ENCODE peak calls at places on chromosome 4, in nine cellular contexts. G is right atrium auricular region, K is cardiac muscle cell, N is left ventricle myocardium inferior, H is MM.1S, W is RWPE1, T is transverse colon, S is tibial nerve, L is A549. Q is an unnamed sample.

GRCh38 chr4:129570326-129570725 is 474.4 kb downstream of the C4orf33 start:
- DNase-seq in G (no peak), K (no peak), N (no peak), H (no peak), W (no peak), T (no peak), S (no peak), L (no peak), Q (no peak)

GRCh38 chr4:30952526-30953219 is 232.5 kb downstream of the PCDH7 start:
- DNase-seq in G (no peak), K (no peak), N (no peak), H (no peak), W (peak), T (no peak), S (no peak), L (peak), Q (no peak)

GRCh38 chr4:1327526-1328266 is 19.3 kb upstream of the UVSSA start:
- DNase-seq in G (no peak), K (no peak), N (no peak), H (no peak), W (no peak), T (no peak), S (no peak), L (no peak), Q (no peak)

GRCh38 chr4:143482753-143483362 is 30.6 kb upstream of the SMARCA5 start:
- DNase-seq in G (no peak), K (peak), N (no peak), H (peak), W (peak), T (no peak), S (no peak), L (peak), Q (peak)

GRCh38 chr4:25757452-25757851 is 101.8 kb downstream of the SLC34A2 start:
- DNase-seq in G (no peak), K (no peak), N (no peak), H (no peak), W (no peak), T (no peak), S (no peak), L (no peak), Q (no peak)

GRCh38 chr4:173508386-173509002 is 21.5 kb downstream of the HAND2 start:
- DNase-seq in G (peak), K (no peak), N (no peak), H (no peak), W (no peak), T (no peak), S (no peak), L (no peak), Q (no peak)

GRCh38 chr4:80926891-80927290 is 103.6 kb upstream of the BMP3 start:
- DNase-seq in G (no peak), K (no peak), N (no peak), H (no peak), W (no peak), T (no peak), S (no peak), L (no peak), Q (no peak)

GRCh38 chr4:85209161-85209560 is 242.7 kb upstream of the WDFY3 start:
- DNase-seq in G (no peak), K (peak), N (no peak), H (no peak), W (peak), T (no peak), S (no peak), L (no peak), Q (no peak)

GRCh38 chr4:133839326-133839725 is 362.3 kb downstream of the PABPC4L start:
- DNase-seq in G (no peak), K (peak), N (no peak), H (no peak), W (no peak), T (no peak), S (no peak), L (peak), Q (no peak)

GRCh38 chr4:185859106-185859505 is 47.1 kb upstream of the SORBS2 start:
- DNase-seq in G (no peak), K (peak), N (no peak), H (no peak), W (no peak), T (peak), S (no peak), L (no peak), Q (peak)

GRCh38 chr4:177986236-177986635 is 544.0 kb upstream of the AGA start:
- DNase-seq in G (no peak), K (no peak), N (no peak), H (no peak), W (no peak), T (no peak), S (no peak), L (no peak), Q (no peak)

GRCh38 chr4:28686618-28687017 is 1826.0 kb downstream of the STIM2 start:
- DNase-seq in G (no peak), K (peak), N (peak), H (peak), W (no peak), T (peak), S (no peak), L (peak), Q (peak)

GRCh38 chr4:73608677-73609594 is 11.3 kb downstream of the RASSF6 start:
- DNase-seq in G (no peak), K (no peak), N (no peak), H (no peak), W (peak), T (no peak), S (no peak), L (peak), Q (no peak)

GRCh38 chr4:88018471-88018870 is 11.0 kb downstream of the PKD2 start:
- DNase-seq in G (peak), K (peak), N (no peak), H (no peak), W (no peak), T (no peak), S (no peak), L (no peak), Q (peak)

GRCh38 chr4:169383724-169384123 is 113.0 kb upstream of the SH3RF1 start:
- DNase-seq in G (no peak), K (peak), N (no peak), H (no peak), W (peak), T (no peak), S (no peak), L (peak), Q (peak)
- H3K27ac ChIP-seq in G (no peak), K (no peak), N (no peak), H (no peak), W (no peak), T (no peak), S (no peak), L (no peak), Q (peak)

GRCh38 chr4:119190354-119190753 is 22.2 kb upstream of the USP53 start:
- DNase-seq in G (no peak), K (no peak), N (no peak), H (no peak), W (no peak), T (no peak), S (no peak), L (no peak), Q (no peak)
- H3K27ac ChIP-seq in G (peak), K (no peak), N (peak), H (no peak), W (no peak), T (no peak), S (peak), L (peak), Q (no peak)

DNA sequence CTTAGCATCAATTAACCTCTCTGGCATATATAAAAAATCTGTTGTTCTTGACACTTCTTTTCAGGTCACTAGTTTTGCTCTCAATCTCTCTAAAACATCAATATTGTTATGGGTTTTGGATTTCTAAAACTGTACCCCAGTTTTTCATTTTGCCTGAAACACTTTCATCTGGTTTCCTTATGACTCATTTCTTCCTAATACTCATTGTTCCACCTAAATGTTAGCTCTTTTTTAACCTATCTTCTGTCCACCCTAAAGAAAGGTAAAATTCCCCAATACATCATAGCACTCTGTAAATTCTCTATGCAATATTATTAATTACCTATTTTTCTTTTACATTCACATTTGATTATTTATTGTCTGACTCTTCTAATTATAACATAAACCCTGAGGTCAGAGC is 575.5 kb upstream of the NDST4 start:
- DNase-seq in G (no peak), K (no peak), N (no peak), H (no peak), W (no peak), T (no peak), S (no peak), L (no peak), Q (no peak)
- H3K27ac ChIP-seq in G (no peak), K (no peak), N (no peak), H (no peak), W (no peak), T (no peak), S (no peak), L (no peak), Q (no peak)

DNA sequence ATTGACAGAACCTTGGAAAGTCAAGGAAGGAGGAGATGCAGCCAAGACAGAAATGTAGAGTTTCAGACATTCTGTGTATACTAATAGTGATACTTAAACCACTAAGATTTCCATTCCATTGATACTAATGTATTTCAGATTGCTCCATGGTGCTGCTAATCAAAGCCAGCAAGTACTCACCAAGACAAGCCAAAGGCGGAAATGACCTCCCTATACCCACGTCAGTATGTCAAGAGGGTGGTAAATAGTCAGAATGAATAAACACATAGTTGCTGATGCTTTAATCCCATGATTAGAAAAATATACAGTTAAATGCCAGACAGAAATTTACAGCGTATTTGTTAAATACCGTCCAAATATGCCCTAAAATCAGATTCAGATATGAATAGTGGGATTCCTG is 417.8 kb upstream of the INTU start:
- DNase-seq in G (no peak), K (no peak), N (no peak), H (no peak), W (no peak), T (no peak), S (no peak), L (no peak), Q (no peak)
- H3K27ac ChIP-seq in G (no peak), K (no peak), N (no peak), H (no peak), W (no peak), T (no peak), S (no peak), L (no peak), Q (no peak)

GRCh38 chr4:8307126-8307525 is 37.6 kb downstream of the HTRA3 start:
- DNase-seq in G (no peak), K (no peak), N (peak), H (no peak), W (no peak), T (no peak), S (no peak), L (no peak), Q (no peak)

GRCh38 chr4:8304827-8305695 is 35.5 kb downstream of the HTRA3 start:
- DNase-seq in G (no peak), K (no peak), N (no peak), H (no peak), W (no peak), T (no peak), S (no peak), L (no peak), Q (no peak)

GRCh38 chr4:8307714-8308113 is 38.2 kb downstream of the HTRA3 start:
- DNase-seq in G (no peak), K (no peak), N (peak), H (no peak), W (no peak), T (no peak), S (no peak), L (no peak), Q (no peak)

GRCh38 chr4:8305851-8306361 is 36.4 kb downstream of the HTRA3 start:
- DNase-seq in G (peak), K (no peak), N (peak), H (no peak), W (no peak), T (peak), S (no peak), L (no peak), Q (no peak)

DNA sequence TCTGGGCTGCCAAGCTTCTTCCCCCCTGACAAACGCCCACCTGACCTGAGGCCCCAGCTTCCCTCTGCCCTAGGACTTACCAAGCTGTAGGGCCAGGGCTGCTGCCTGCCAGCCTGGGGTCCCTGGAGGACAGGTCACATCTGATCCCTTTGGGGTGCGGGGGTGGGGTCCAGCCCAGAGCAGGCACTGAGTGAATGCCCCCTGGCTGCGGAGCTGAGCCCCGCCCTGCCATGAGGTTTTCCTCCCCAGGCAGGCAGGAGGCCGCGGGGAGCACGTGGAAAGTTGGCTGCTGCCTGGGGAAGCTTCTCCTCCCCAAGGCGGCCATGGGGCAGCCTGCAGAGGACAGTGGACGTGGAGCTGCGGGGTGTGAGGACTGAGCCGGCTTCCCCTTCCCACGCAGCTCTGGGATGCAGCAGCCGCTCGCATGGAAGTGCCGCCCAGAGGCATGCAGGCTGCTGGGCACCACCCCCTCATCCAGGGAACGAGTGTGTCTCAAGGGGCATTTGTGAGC is 37.0 kb downstream of the HTRA3 start:
- DNase-seq in G (no peak), K (peak), N (peak), H (no peak), W (no peak), T (peak), S (no peak), L (no peak), Q (no peak)
- H3K27ac ChIP-seq in G (peak), K (no peak), N (peak), H (no peak), W (no peak), T (no peak), S (no peak), L (no peak), Q (no peak)

Q was measured in brain microvascular endothelial cell.